ENCODE peak calls at places on chromosomes 5 and 9, in six cellular contexts. S is mesenchymal stem cell; T is adipocyte; Q is CD8-positive, alpha-beta T cell; X is left ventricle myocardium inferior; A is Panc1. U is an unnamed sample.

GRCh38 chr9:131628821-131629197 is 83.5 kb downstream of the PRRT1B start:
- DNase-seq in S (no peak), T (no peak), Q (no peak), X (no peak), A (no peak), U (no peak)

GRCh38 chr5:136058031-136058971 is 29.5 kb downstream of the TGFBI start:
- DNase-seq in S (peak; percentile 100), T (peak; percentile 96), Q (no peak), X (peak; percentile 66), A (peak; percentile 89), U (peak; percentile 49)

GRCh38 chr9:37639109-37639748 is 11.5 kb upstream of the FRMPD1 start:
- DNase-seq in S (no peak), T (peak; percentile 45), Q (no peak), X (no peak), A (no peak), U (no peak)

GRCh38 chr5:174167080-174167910 is 121.8 kb downstream of the NSG2 start:
- DNase-seq in S (no peak), T (no peak), Q (no peak), X (no peak), A (no peak), U (no peak)

GRCh38 chr9:36144322-36145206 is 8.0 kb downstream of the GLIPR2 start:
- DNase-seq in S (no peak), T (no peak), Q (no peak), X (no peak), A (no peak), U (no peak)

GRCh38 chr9:108665856-108666784 is 189.7 kb downstream of the ACTL7B start:
- DNase-seq in S (no peak), T (peak; percentile 73), Q (no peak), X (no peak), A (no peak), U (peak; percentile 18)

GRCh38 chr9:89626741-89627265 is 22.0 kb downstream of the GADD45G start:
- DNase-seq in S (no peak), T (no peak), Q (no peak), X (no peak), A (no peak), U (no peak)

GRCh38 chr5:36242534-36243144 is 914 bp upstream of the NADK2 start:
- DNase-seq in S (no peak), T (no peak), Q (no peak), X (no peak), A (no peak), U (no peak)

GRCh38 chr9:122403381-122404002 is 32.7 kb downstream of the PTGS1 start:
- DNase-seq in S (peak; percentile 62), T (peak; percentile 61), Q (no peak), X (no peak), A (no peak), U (no peak)

GRCh38 chr5:115588640-115589039 is 13.6 kb downstream of the TICAM2 start:
- DNase-seq in S (no peak), T (no peak), Q (no peak), X (no peak), A (no peak), U (no peak)

GRCh38 chr5:2156358-2157059 is 273.8 kb upstream of the IRX4 start:
- DNase-seq in S (no peak), T (no peak), Q (no peak), X (no peak), A (no peak), U (no peak)

GRCh38 chr9:121239071-121239470 is 28.9 kb upstream of the GSN start:
- DNase-seq in S (no peak), T (no peak), Q (no peak), X (no peak), A (no peak), U (no peak)

GRCh38 chr9:34686231-34686630 is 4.8 kb downstream of the CCL19 start:
- DNase-seq in S (no peak), T (no peak), Q (no peak), X (peak; percentile 42), A (no peak), U (peak; percentile 19)

GRCh38 chr5:159099049-159099760 is 511 bp downstream of the EBF1 start:
- DNase-seq in S (peak; percentile 60), T (peak; percentile 80), Q (no peak), X (no peak), A (no peak), U (no peak)

GRCh38 chr9:99050292-99050911 is 54.5 kb upstream of the TGFBR1 start:
- DNase-seq in S (peak; percentile 52), T (no peak), Q (no peak), X (no peak), A (peak; percentile 81), U (no peak)

GRCh38 chr5:159444441-159445082 is 114.3 kb upstream of the IL12B start:
- DNase-seq in S (peak; percentile 70), T (peak; percentile 86), Q (no peak), X (no peak), A (peak; percentile 76), U (no peak)

GRCh38 chr5:135019314-135019713 is 14.7 kb downstream of the PITX1 start:
- DNase-seq in S (no peak), T (no peak), Q (no peak), X (no peak), A (no peak), U (no peak)

GRCh38 chr9:109780453-109781033 is 545 bp downstream of the PALM2AKAP2 start:
- DNase-seq in S (peak; percentile 63), T (peak; percentile 64), Q (no peak), X (no peak), A (no peak), U (no peak)

GRCh38 chr9:109776391-109776790 is 3.6 kb upstream of the PALM2AKAP2 start:
- DNase-seq in S (no peak), T (no peak), Q (no peak), X (no peak), A (no peak), U (no peak)

GRCh38 chr9:109781541-109782197 is 1.7 kb downstream of the PALM2AKAP2 start:
- DNase-seq in S (peak; percentile 48), T (peak; percentile 47), Q (no peak), X (no peak), A (no peak), U (no peak)

GRCh38 chr9:109781086-109781485 is 1.1 kb downstream of the PALM2AKAP2 start:
- DNase-seq in S (no peak), T (peak; percentile 72), Q (no peak), X (no peak), A (no peak), U (no peak)

DNA sequence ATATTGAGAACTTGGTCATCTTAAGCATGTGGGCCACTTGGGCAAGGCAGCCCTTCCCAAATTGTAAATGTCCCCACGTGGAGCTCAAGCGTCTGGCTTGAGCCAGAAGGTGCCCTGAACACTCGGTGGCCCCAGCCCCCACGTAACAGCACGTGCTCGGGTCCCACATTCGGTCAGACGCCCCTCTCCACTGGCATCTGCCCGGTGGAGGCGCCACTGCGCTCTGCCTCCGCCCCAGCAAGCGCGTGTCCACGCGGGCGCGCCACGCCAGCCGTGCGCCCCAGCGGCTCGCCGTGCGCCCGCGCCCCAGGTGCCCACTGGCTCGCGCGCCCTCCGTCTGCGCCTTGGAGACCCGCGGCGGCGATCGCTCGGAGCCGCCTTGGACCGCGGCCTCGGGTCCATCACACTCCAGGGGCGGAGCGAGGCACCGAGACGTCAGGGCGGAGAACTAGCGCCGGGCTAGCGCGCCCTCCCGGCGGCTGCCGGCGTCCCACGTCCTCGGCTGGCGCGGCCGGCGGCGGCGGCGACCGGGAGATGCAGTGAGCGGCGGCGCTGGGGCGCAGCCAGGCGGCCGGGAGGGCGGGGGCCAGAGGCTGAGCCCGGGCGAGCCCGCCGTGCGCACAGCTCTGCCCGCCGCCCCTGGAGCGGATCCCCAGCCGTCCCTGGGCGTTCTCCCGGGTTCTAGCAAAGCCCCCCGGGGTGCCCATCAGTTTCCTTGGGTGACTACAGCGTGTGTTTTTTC is at the start of gene PALM2AKAP2:
- DNase-seq in S (peak; percentile 79), T (peak; percentile 89), Q (no peak), X (peak; percentile 78), A (no peak), U (no peak)
- H3K4me3 ChIP-seq in S (peak within 1 kb of the TSS; percentile 76), T (peak within 1 kb of the TSS; percentile 93), Q (no peak within 1 kb of the TSS), X (peak within 1 kb of the TSS; percentile 83), A (peak within 1 kb of the TSS; percentile 28), U (peak within 1 kb of the TSS; percentile 41)

GRCh38 chr9:136045595-136046554 is 49.2 kb downstream of the NACC2 start:
- DNase-seq in S (no peak), T (no peak), Q (no peak), X (no peak), A (no peak), U (no peak)

GRCh38 chr9:136047775-136048559 is 47.1 kb downstream of the NACC2 start:
- DNase-seq in S (no peak), T (no peak), Q (no peak), X (no peak), A (no peak), U (no peak)

GRCh38 chr9:136048560-136049411 is 46.3 kb downstream of the NACC2 start:
- DNase-seq in S (no peak), T (no peak), Q (no peak), X (no peak), A (no peak), U (no peak)

GRCh38 chr9:136046555-136046921 is 48.6 kb downstream of the NACC2 start:
- DNase-seq in S (no peak), T (no peak), Q (no peak), X (no peak), A (no peak), U (no peak)

GRCh38 chr9:136047076-136047774 is 47.9 kb downstream of the NACC2 start:
- DNase-seq in S (no peak), T (no peak), Q (no peak), X (no peak), A (no peak), U (no peak)
- H3K4me1 ChIP-seq in S (peaks cover 53% of the 10 kb centered on the region), T (peaks cover 7% of the 10 kb centered on the region), Q (peaks cover 8% of the 10 kb centered on the region), X (peaks cover 58% of the 10 kb centered on the region), A (peaks cover 28% of the 10 kb centered on the region), U (peaks cover 80% of the 10 kb centered on the region)

GRCh38 chr9:129667850-129668249 is 2.4 kb downstream of the PRRX2 start:
- DNase-seq in S (no peak), T (peak; percentile 60), Q (no peak), X (no peak), A (no peak), U (no peak)
- H3K4me3 ChIP-seq in S (no peak overlapping the region), T (peak overlapping the region; percentile 78), Q (no peak overlapping the region), X (no peak overlapping the region), A (no peak overlapping the region), U (no peak overlapping the region)

DNA sequence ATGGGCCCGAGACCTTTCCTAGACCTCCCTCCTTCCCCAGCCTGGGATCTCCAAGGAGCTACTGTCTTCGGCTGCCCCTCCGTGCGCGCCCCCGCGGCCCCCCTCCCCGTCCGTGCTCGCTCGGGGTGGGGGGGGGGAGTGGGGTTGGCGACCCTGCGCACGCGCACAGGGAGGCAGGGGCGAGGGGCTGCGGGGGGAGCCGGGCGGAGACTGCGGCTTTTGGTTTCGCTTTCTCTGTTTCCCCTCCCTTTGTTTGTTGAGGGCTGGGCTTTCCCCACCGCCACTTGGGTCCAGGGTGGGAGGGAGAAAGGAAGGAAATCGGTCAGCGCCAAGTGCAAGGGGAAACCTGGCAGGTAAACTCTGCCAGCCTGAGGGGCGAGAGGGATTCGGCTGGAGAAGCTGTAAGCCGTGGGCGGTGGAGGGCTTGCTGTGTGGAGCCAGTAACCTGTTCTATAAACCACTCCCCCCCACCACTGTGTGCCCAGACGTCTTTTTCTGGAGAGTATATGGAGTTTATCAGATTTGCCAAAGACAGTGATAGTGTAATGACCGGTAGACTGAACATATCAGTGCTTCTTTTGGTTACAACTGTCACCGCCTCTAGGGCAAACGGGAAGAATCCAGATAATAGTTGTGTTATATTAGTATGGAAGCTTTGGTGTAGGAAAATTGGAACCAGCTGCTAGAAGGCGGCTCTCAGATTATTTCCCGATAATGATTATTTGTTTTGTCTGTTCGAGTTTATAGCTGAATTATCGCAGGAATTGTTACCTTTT is 687 bp downstream of the DNAJA1 start:
- DNase-seq in S (peak; percentile 78), T (peak; percentile 79), Q (peak; percentile 65), X (peak; percentile 51), A (no peak), U (no peak)
- H3K4me1 ChIP-seq in S (peaks cover 13% of the 10 kb centered on the region), T (peaks cover 57% of the 10 kb centered on the region), Q (peaks cover 64% of the 10 kb centered on the region), X (peaks cover 80% of the 10 kb centered on the region), A (peaks cover 41% of the 10 kb centered on the region), U (peaks cover 39% of the 10 kb centered on the region)